ENCODE peak calls at places on chromosomes 3 and 15, in seven cellular contexts. Q, Y, U, M, O, L and D are unnamed samples.
A peak's percentile ranks its signal among the peaks of the same experiment; 100 is the strongest.

GRCh38 chr3:43290961-43291360 is 4.6 kb downstream of the SNRK start:
- DNase-seq in Q (no peak), Y (no peak), U (no peak), M (no peak), O (peak; percentile 36), L (no peak), D (no peak)

GRCh38 chr3:69352305-69353087 is 33.4 kb downstream of the FRMD4B start:
- DNase-seq in Q (no peak), Y (no peak), U (no peak), M (no peak), O (no peak), L (no peak), D (no peak)

GRCh38 chr3:100335137-100335833 is 728 bp downstream of the NIT2 start:
- DNase-seq in Q (peak; percentile 48), Y (peak; percentile 60), U (no peak), M (no peak), O (peak; percentile 25), L (peak; percentile 55), D (peak; percentile 81)

GRCh38 chr15:101570238-101570637 is 80.7 kb upstream of the PCSK6 start:
- DNase-seq in Q (no peak), Y (no peak), U (no peak), M (no peak), O (peak; percentile 31), L (no peak), D (no peak)

GRCh38 chr3:159128628-159129027 is 326.8 kb downstream of the MFSD1 start:
- DNase-seq in Q (peak; percentile 8), Y (no peak), U (no peak), M (no peak), O (peak; percentile 77), L (no peak), D (no peak)

GRCh38 chr3:131221731-131222130 is 159.8 kb upstream of the NUDT16 start:
- DNase-seq in Q (no peak), Y (no peak), U (no peak), M (peak; percentile 91), O (peak; percentile 90), L (no peak), D (no peak)

GRCh38 chr15:100565591-100565990 is 36.4 kb downstream of the LINS1 start:
- DNase-seq in Q (no peak), Y (no peak), U (no peak), M (no peak), O (no peak), L (no peak), D (no peak)

GRCh38 chr3:38029400-38030125 is at the start of gene PLCD1:
- DNase-seq in Q (no peak), Y (no peak), U (peak; percentile 93), M (no peak), O (peak; percentile 89), L (no peak), D (no peak)

GRCh38 chr3:133862161-133862560 is 33.5 kb downstream of the RAB6B start:
- DNase-seq in Q (no peak), Y (no peak), U (no peak), M (no peak), O (no peak), L (no peak), D (no peak)

GRCh38 chr3:58092516-58092915 is 84.3 kb downstream of the FLNB start:
- DNase-seq in Q (no peak), Y (no peak), U (no peak), M (no peak), O (peak; percentile 59), L (no peak), D (no peak)

GRCh38 chr15:36401586-36401966 is 177.8 kb upstream of the CDIN1 start:
- DNase-seq in Q (no peak), Y (no peak), U (no peak), M (no peak), O (no peak), L (no peak), D (peak; percentile 23)

GRCh38 chr3:116256843-116257485 is 188.3 kb downstream of the LSAMP start:
- DNase-seq in Q (no peak), Y (no peak), U (no peak), M (no peak), O (peak; percentile 81), L (no peak), D (no peak)

GRCh38 chr3:131547585-131547984 is 44.8 kb upstream of the MRPL3 start:
- DNase-seq in Q (no peak), Y (no peak), U (no peak), M (no peak), O (no peak), L (no peak), D (peak; percentile 11)

GRCh38 chr15:45105586-45105985 is 8.4 kb downstream of the DUOX2 start:
- DNase-seq in Q (no peak), Y (no peak), U (no peak), M (no peak), O (no peak), L (no peak), D (no peak)

GRCh38 chr3:173933113-173933512 is 535.6 kb downstream of the NLGN1 start:
- DNase-seq in Q (no peak), Y (no peak), U (no peak), M (no peak), O (no peak), L (no peak), D (no peak)

GRCh38 chr15:73127302-73127936 is 75.2 kb downstream of the NEO1 start:
- DNase-seq in Q (peak; percentile 8), Y (peak; percentile 45), U (no peak), M (peak; percentile 23), O (peak; percentile 48), L (no peak), D (peak; percentile 53)

GRCh38 chr3:5754602-5755001 is 567.1 kb downstream of the EDEM1 start:
- DNase-seq in Q (peak; percentile 13), Y (no peak), U (no peak), M (no peak), O (no peak), L (no peak), D (peak; percentile 85)

GRCh38 chr3:187799942-187800637 is 54.8 kb upstream of the BCL6 start:
- DNase-seq in Q (no peak), Y (no peak), U (no peak), M (no peak), O (peak; percentile 20), L (no peak), D (peak; percentile 55)

GRCh38 chr3:107068980-107069379 is 308.3 kb upstream of the CCDC54 start:
- DNase-seq in Q (no peak), Y (no peak), U (no peak), M (peak; percentile 73), O (peak; percentile 82), L (no peak), D (no peak)

GRCh38 chr3:112197131-112197530 is 64.1 kb upstream of the GCSAM start:
- DNase-seq in Q (no peak), Y (no peak), U (no peak), M (no peak), O (no peak), L (no peak), D (no peak)

GRCh38 chr3:15646924-15647511 is 45.5 kb downstream of the BTD start:
- DNase-seq in Q (no peak), Y (no peak), U (no peak), M (peak; percentile 99), O (peak; percentile 99), L (no peak), D (peak; percentile 44)

GRCh38 chr3:40719660-40720287 is 195.0 kb downstream of the ZNF621 start:
- DNase-seq in Q (no peak), Y (peak; percentile 14), U (no peak), M (no peak), O (peak; percentile 1), L (no peak), D (peak; percentile 9)

GRCh38 chr3:71255498-71255897 is 328.0 kb downstream of the FOXP1 start:
- DNase-seq in Q (no peak), Y (no peak), U (no peak), M (no peak), O (no peak), L (no peak), D (no peak)

GRCh38 chr3:177429066-177429465 is 231.8 kb upstream of the TBL1XR1 start:
- DNase-seq in Q (no peak), Y (no peak), U (no peak), M (no peak), O (no peak), L (no peak), D (no peak)

GRCh38 chr3:36114353-36114752 is 266.0 kb upstream of the STAC start:
- DNase-seq in Q (no peak), Y (no peak), U (no peak), M (no peak), O (no peak), L (no peak), D (no peak)

GRCh38 chr15:69034352-69034751 is 19.9 kb downstream of the NOX5 start:
- DNase-seq in Q (no peak), Y (no peak), U (no peak), M (peak; percentile 62), O (peak; percentile 70), L (no peak), D (no peak)

GRCh38 chr3:3038201-3038991 is 71.8 kb downstream of the IL5RA start:
- DNase-seq in Q (no peak), Y (no peak), U (no peak), M (no peak), O (no peak), L (no peak), D (no peak)

GRCh38 chr15:98000249-98001203 is 40.0 kb downstream of the ARRDC4 start:
- DNase-seq in Q (no peak), Y (no peak), U (no peak), M (no peak), O (peak; percentile 13), L (no peak), D (no peak)

GRCh38 chr15:71295242-71296031 is 180.2 kb downstream of the THSD4 start:
- DNase-seq in Q (no peak), Y (no peak), U (no peak), M (peak; percentile 98), O (peak; percentile 99), L (no peak), D (peak; percentile 16)

GRCh38 chr3:8095724-8096123 is 405.9 kb upstream of the LMCD1 start:
- DNase-seq in Q (no peak), Y (peak; percentile 41), U (no peak), M (no peak), O (no peak), L (no peak), D (no peak)
- TF ChIP-seq CTCF in Q (no peak), Y (peak; percentile 52), U (no peak), M (peak; percentile 44), O (no peak), L (no peak), D (no peak)

GRCh38 chr15:85479071-85479647 is 98.8 kb downstream of the AKAP13 start:
- DNase-seq in Q (no peak), Y (no peak), U (no peak), M (peak; percentile 60), O (peak; percentile 63), L (no peak), D (no peak)
- H3K4me3 ChIP-seq in Q (no peak overlapping the region), Y (no peak overlapping the region), U (no peak overlapping the region), M (no peak overlapping the region), O (no peak overlapping the region), L (no peak overlapping the region), D (no peak overlapping the region)

DNA sequence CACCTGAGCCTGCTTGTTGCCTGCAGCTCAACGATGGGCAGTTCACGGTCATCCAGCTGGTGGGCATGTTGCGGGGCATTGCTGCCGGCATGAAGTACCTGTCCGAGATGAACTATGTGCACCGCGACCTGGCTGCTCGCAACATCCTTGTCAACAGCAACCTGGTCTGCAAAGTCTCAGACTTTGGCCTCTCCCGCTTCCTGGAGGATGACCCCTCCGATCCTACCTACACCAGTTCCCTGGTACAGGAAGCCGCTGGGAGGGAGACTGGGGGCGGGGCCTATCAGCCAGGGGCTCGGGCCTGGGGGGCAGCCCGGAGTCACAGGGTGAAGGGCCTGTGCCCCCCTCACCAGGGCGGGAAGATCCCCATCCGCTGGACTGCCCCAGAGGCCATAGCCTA is 18.8 kb downstream of the EPHB3 start:
- DNase-seq in Q (no peak), Y (no peak), U (peak; percentile 65), M (no peak), O (no peak), L (no peak), D (no peak)
- TF ChIP-seq CTCF in Q (no peak), Y (no peak), U (no peak), M (no peak), O (no peak), L (no peak), D (no peak)

GRCh38 chr3:50274371-50275104 is 4.3 kb upstream of the LSMEM2 start:
- DNase-seq in Q (no peak), Y (peak; percentile 81), U (peak; percentile 87), M (no peak), O (peak; percentile 66), L (peak; percentile 34), D (peak; percentile 85)
- H3K4me3 ChIP-seq in Q (no peak overlapping the region), Y (no peak overlapping the region), U (no peak overlapping the region), M (no peak overlapping the region), O (no peak overlapping the region), L (no peak overlapping the region), D (no peak overlapping the region)